ENCODE peak calls at places on chromosomes 1 and 21, in nine cellular contexts. X is gastrocnemius medialis, A is lower leg skin, Q is heart left ventricle, L is left lung, V is esophagus squamous epithelium, D is fibroblast of lung, B is kidney epithelial cell, C is H9. M is an unnamed sample.

GRCh38 chr1:248807067-248807737 is 18.5 kb downstream of the SH3BP5L start:
- DNase-seq in C (peak), Q (peak), A (no peak), L (peak), B (no peak), V (no peak), X (no peak), D (peak), M (no peak)

GRCh38 chr21:38756746-38757145 is 49.0 kb upstream of the ETS2 start:
- DNase-seq in X (no peak), B (peak), D (peak), C (no peak), A (no peak), L (no peak), V (no peak), Q (no peak), M (no peak)

GRCh38 chr21:14533555-14534400 is 12.3 kb downstream of the SAMSN1 start:
- DNase-seq in A (no peak), D (peak), L (no peak), Q (no peak), C (no peak), V (no peak), B (peak), X (no peak), M (no peak)

GRCh38 chr1:1402081-1402900 is 3.2 kb upstream of the CCNL2 start:
- DNase-seq in V (no peak), X (peak), A (no peak), B (no peak), L (peak), D (peak), C (peak), Q (no peak), M (no peak)

GRCh38 chr1:165641276-165641987 is 10.4 kb downstream of the MGST3 start:
- DNase-seq in A (no peak), X (no peak), Q (no peak), C (no peak), B (no peak), D (peak), L (no peak), V (no peak), M (no peak)

GRCh38 chr1:103180660-103181059 is 72.3 kb upstream of the COL11A1 start:
- DNase-seq in B (peak), Q (no peak), C (no peak), X (no peak), L (no peak), A (no peak), V (no peak), D (peak), M (no peak)

GRCh38 chr1:178055779-178056471 is 38.0 kb upstream of the RASAL2 start:
- DNase-seq in D (peak), V (no peak), Q (no peak), L (no peak), C (no peak), A (no peak), B (no peak), X (peak), M (no peak)

GRCh38 chr21:37974081-37974480 is 57.8 kb upstream of the KCNJ6 start:
- DNase-seq in L (no peak), C (no peak), D (no peak), Q (no peak), A (no peak), B (peak), X (no peak), V (no peak), M (no peak)

GRCh38 chr1:166121010-166121409 is 45.8 kb downstream of the FAM78B start:
- DNase-seq in Q (no peak), V (no peak), L (no peak), D (no peak), A (no peak), C (no peak), X (no peak), B (no peak), M (no peak)

GRCh38 chr1:114131526-114132220 is 22.0 kb downstream of the SYT6 start:
- DNase-seq in L (no peak), B (no peak), D (no peak), Q (no peak), A (no peak), X (no peak), C (no peak), V (no peak), M (no peak)

GRCh38 chr1:230891413-230891812 is 23.1 kb upstream of the C1orf198 start:
- DNase-seq in Q (no peak), V (no peak), L (no peak), C (no peak), A (no peak), B (no peak), D (no peak), X (no peak), M (no peak)

GRCh38 chr1:64246294-64246917 is 43.0 kb downstream of the UBE2U start:
- DNase-seq in Q (no peak), V (no peak), L (no peak), C (no peak), A (no peak), X (no peak), D (peak), B (no peak), M (no peak)

GRCh38 chr1:225915538-225915991 is 8.5 kb downstream of the PYCR2 start:
- DNase-seq in X (no peak), B (no peak), C (no peak), L (no peak), D (no peak), Q (no peak), V (no peak), A (no peak), M (no peak)

GRCh38 chr1:22050330-22050729 is 2.2 kb upstream of the CDC42 start:
- DNase-seq in D (no peak), L (no peak), V (no peak), X (no peak), Q (no peak), C (no peak), A (no peak), B (no peak), M (no peak)

GRCh38 chr1:220717800-220718640 is 27.9 kb downstream of the C1orf115 start:
- DNase-seq in C (no peak), D (no peak), V (no peak), L (no peak), A (no peak), B (no peak), Q (no peak), X (no peak), M (no peak)

GRCh38 chr1:107870691-107871090 is 94.3 kb downstream of the VAV3 start:
- DNase-seq in B (no peak), D (peak), V (no peak), A (no peak), X (no peak), Q (no peak), L (no peak), C (no peak), M (no peak)

GRCh38 chr1:157696966-157697628 is 3.5 kb downstream of the FCRL3 start:
- DNase-seq in X (no peak), V (no peak), L (no peak), A (no peak), C (no peak), B (no peak), Q (no peak), D (no peak), M (no peak)

GRCh38 chr21:43972850-43973633 is 39.1 kb upstream of the TRAPPC10 start:
- DNase-seq in A (no peak), C (no peak), L (peak), V (no peak), X (no peak), D (peak), B (no peak), Q (no peak), M (no peak)

GRCh38 chr1:18661404-18662285 is 31.0 kb downstream of the PAX7 start:
- DNase-seq in A (no peak), B (no peak), C (no peak), D (no peak), L (no peak), X (no peak), V (no peak), Q (no peak), M (no peak)

GRCh38 chr1:23108918-23109533 is 59.6 kb downstream of the LUZP1 start:
- DNase-seq in A (no peak), V (no peak), Q (no peak), X (no peak), D (no peak), L (no peak), B (no peak), C (no peak), M (no peak)

GRCh38 chr1:231478800-231479199 is 49.7 kb upstream of the TSNAX start:
- DNase-seq in X (no peak), A (no peak), B (no peak), D (no peak), C (peak), Q (no peak), L (no peak), V (no peak), M (no peak)

GRCh38 chr1:60762176-60762575 is 320.2 kb upstream of the NFIA start:
- DNase-seq in B (peak), Q (no peak), A (no peak), X (no peak), V (no peak), D (peak), L (no peak), C (no peak), M (no peak)

GRCh38 chr1:17440827-17441168 is 1.3 kb upstream of the RCC2 start:
- DNase-seq in C (no peak), V (no peak), Q (no peak), L (no peak), A (no peak), X (no peak), B (no peak), D (peak), M (no peak)

GRCh38 chr1:23480187-23481025 is 3.6 kb downstream of the ASAP3 start:
- DNase-seq in C (no peak), A (no peak), X (no peak), B (no peak), V (no peak), L (no peak), Q (no peak), D (no peak), M (no peak)

GRCh38 chr1:208219659-208220282 is 24.4 kb downstream of the PLXNA2 start:
- DNase-seq in X (peak), B (no peak), V (no peak), C (no peak), A (no peak), Q (peak), L (peak), D (peak), M (no peak)

GRCh38 chr1:176208034-176208433 is 948 bp upstream of the COP1 start:
- DNase-seq in A (no peak), C (no peak), Q (peak), V (no peak), B (no peak), D (no peak), L (no peak), X (no peak), M (no peak)

GRCh38 chr1:19814681-19815503 is at the start of gene RNF186:
- DNase-seq in L (peak), B (no peak), C (no peak), X (peak), V (no peak), Q (no peak), A (no peak), D (no peak), M (no peak)

GRCh38 chr21:31557421-31557955 is 102.0 kb upstream of the SOD1 start:
- DNase-seq in B (no peak), X (no peak), V (no peak), Q (no peak), L (no peak), D (no peak), A (no peak), C (peak), M (no peak)

GRCh38 chr1:15107052-15107687 is 46.4 kb upstream of the TMEM51 start:
- DNase-seq in Q (no peak), B (no peak), V (no peak), D (no peak), L (no peak), X (no peak), C (no peak), A (no peak), M (no peak)

GRCh38 chr1:159441360-159441759 is 1.8 kb downstream of the OR10J1 start:
- DNase-seq in Q (no peak), D (no peak), V (no peak), B (no peak), L (no peak), A (no peak), X (no peak), C (no peak), M (no peak)

GRCh38 chr1:230215049-230215448 is 148.0 kb downstream of the GALNT2 start:
- DNase-seq in X (peak), A (no peak), D (peak), C (peak), V (no peak), B (no peak), Q (no peak), L (peak), M (no peak)

GRCh38 chr1:66853379-66853778 is 52.3 kb upstream of the INSL5 start:
- DNase-seq in Q (no peak), X (no peak), A (no peak), C (no peak), B (no peak), L (no peak), V (no peak), D (no peak), M (no peak)

GRCh38 chr1:150813028-150813707 is 5.1 kb upstream of the CTSK start:
- DNase-seq in L (peak), V (no peak), A (peak), D (peak), B (peak), Q (peak), X (peak), C (peak), M (no peak)

GRCh38 chr1:113444857-113445256 is 54.5 kb downstream of the MAGI3 start:
- DNase-seq in B (no peak), A (no peak), D (no peak), X (no peak), C (no peak), L (no peak), V (no peak), Q (no peak), M (no peak)

GRCh38 chr1:223832637-223832943 is 13.2 kb downstream of the TP53BP2 start:
- DNase-seq in L (no peak), X (peak), B (no peak), Q (no peak), D (no peak), V (no peak), C (no peak), A (no peak), M (no peak)

GRCh38 chr1:204962742-204963632 is 80.0 kb upstream of the CNTN2 start:
- DNase-seq in B (no peak), D (no peak), X (no peak), Q (no peak), V (no peak), A (no peak), C (no peak), L (no peak), M (no peak)

GRCh38 chr1:222387020-222387816 is 160.7 kb downstream of the HHIPL2 start:
- DNase-seq in C (peak), Q (no peak), V (no peak), A (no peak), L (peak), D (no peak), X (no peak), B (no peak), M (no peak)
- TF ChIP-seq CTCF in C (peak), Q (no peak), V (no peak), A (no peak), L (no peak), D (peak), X (no peak), B (peak), M (peak)

GRCh38 chr1:190754769-190755168 is 277.1 kb upstream of the BRINP3 start:
- DNase-seq in Q (no peak), X (no peak), L (no peak), D (peak), B (no peak), V (no peak), A (no peak), C (no peak), M (no peak)
- TF ChIP-seq CTCF in Q (no peak), X (no peak), L (no peak), D (peak), B (no peak), V (no peak), A (no peak), C (no peak), M (peak)

GRCh38 chr1:222187566-222187965 is 360.3 kb downstream of the HHIPL2 start:
- DNase-seq in Q (no peak), L (no peak), D (no peak), B (no peak), V (no peak), C (no peak), A (no peak), X (no peak), M (no peak)

DNA sequence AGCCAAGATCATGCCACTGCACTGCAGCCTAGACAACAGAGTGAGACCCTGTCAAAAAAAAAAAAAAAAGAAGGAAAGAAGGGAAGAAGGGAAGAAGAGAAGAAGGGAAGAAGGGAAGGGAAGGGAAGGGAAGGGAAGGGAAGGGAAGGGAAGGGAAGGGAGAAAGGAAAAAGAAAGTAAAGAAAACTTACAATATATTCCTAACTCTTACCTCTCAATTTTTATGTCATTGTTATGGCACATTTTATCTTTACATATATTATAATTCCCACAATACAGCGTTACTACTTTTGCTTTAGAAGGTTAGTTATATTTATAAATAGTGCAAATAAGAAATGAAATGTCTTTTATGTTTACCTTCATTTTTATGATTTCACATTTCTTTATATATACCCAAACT is 358.7 kb downstream of the HHIPL2 start:
- DNase-seq in Q (no peak), C (no peak), D (no peak), B (no peak), X (no peak), L (no peak), V (no peak), A (no peak), M (no peak)
- TF ChIP-seq CTCF in Q (no peak), C (no peak), D (no peak), B (no peak), X (no peak), L (no peak), V (no peak), A (no peak), M (no peak)

GRCh38 chr1:235511470-235512240 is 7.4 kb upstream of the B3GALNT2 start:
- DNase-seq in V (no peak), D (no peak), B (no peak), C (no peak), A (no peak), X (no peak), Q (no peak), L (no peak), M (no peak)
- TF ChIP-seq CTCF in V (no peak), D (peak), B (no peak), C (no peak), A (no peak), X (no peak), Q (no peak), L (no peak), M (peak)

GRCh38 chr21:42164818-42165217 is 54.1 kb upstream of the ABCG1 start:
- DNase-seq in B (no peak), L (no peak), A (no peak), V (no peak), C (no peak), X (no peak), D (no peak), Q (no peak), M (no peak)
- TF ChIP-seq CTCF in B (no peak), L (no peak), A (no peak), V (no peak), C (no peak), X (no peak), D (no peak), Q (no peak), M (no peak)

GRCh38 chr1:45329445-45329844 is 2.8 kb downstream of the HPDL start:
- DNase-seq in X (no peak), L (no peak), D (no peak), B (no peak), C (peak), V (no peak), Q (no peak), A (no peak), M (no peak)

GRCh38 chr1:45327644-45328515 is 1.2 kb downstream of the HPDL start:
- DNase-seq in C (peak), B (no peak), A (no peak), V (no peak), D (no peak), X (no peak), Q (no peak), L (no peak), M (no peak)

GRCh38 chr1:45325816-45326506 is 734 bp upstream of the HPDL start:
- DNase-seq in D (peak), V (no peak), Q (no peak), L (no peak), A (no peak), C (no peak), X (no peak), B (no peak), M (no peak)

GRCh38 chr1:45328680-45329079 is 2.0 kb downstream of the HPDL start:
- DNase-seq in A (no peak), B (no peak), C (peak), V (no peak), X (no peak), Q (no peak), D (no peak), L (no peak), M (no peak)

DNA sequence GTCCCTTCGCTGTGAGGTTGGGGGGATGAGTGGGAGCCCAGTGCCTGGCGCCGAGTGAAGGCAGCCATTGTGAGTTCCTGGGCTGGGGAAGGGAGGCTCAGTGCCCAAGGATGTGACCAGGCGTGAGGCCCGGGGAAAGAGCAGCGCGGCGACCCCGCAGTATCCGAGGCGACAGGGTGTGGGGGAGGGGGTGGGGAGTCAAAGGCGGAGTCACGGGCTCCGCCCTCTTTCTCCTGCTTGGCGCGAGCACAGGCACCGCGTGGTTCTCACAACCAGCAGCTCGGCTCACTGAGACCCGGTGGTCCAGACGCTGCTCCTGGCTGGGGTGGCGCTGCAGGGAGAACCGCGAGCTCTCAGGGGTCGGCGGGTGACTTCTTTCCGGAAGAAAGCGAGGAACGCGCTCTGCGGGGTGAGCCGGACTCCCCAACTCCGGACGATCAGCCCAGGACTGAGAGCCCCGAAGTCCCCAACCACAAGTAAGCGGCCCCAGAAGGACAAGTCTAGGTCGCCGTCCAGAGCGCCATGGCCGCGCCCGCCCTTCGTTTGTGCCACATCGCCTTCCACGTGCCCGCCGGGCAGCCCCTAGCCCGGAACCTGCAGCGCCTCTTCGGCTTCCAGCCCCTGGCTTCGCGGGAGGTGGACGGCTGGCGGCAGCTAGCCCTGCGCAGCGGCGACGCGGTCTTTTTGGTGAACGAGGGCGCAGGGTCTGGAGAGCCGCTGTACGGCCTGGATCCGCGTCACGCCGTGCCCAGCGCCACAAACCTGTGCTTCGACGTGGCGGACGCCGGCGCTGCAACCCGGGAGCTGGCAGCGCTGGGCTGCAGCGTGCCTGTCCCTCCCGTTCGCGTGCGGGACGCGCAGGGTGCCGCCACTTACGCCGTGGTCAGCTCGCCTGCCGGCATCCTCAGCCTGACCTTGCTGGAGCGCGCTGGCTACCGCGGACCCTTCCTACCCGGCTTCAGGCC is at the start of gene HPDL:
- DNase-seq in Q (peak), V (no peak), X (peak), D (peak), C (peak), B (no peak), L (peak), A (no peak), M (peak)
- TF ChIP-seq CTCF in Q (no peak), V (no peak), X (no peak), D (no peak), C (no peak), B (no peak), L (no peak), A (no peak), M (peak)

GRCh38 chr1:156336242-156336641 is 1.9 kb downstream of the CCT3 start:
- DNase-seq in V (no peak), L (no peak), X (no peak), D (no peak), A (no peak), C (no peak), Q (no peak), B (no peak), M (no peak)
- TF ChIP-seq CTCF in V (no peak), L (no peak), X (no peak), D (no peak), A (no peak), C (peak), Q (no peak), B (peak), M (peak)

M was measured in D721Med.